ENCODE peak calls at places on chromosomes 2 and 18, in four cellular contexts. I, U, Z and Y are unnamed samples.

GRCh38 chr18:74292541-74292858 is 737 bp upstream of the CYB5A start:
- DNase-seq in U (no peak), Z (no peak), I (no peak), Y (no peak)

GRCh38 chr2:54708584-54709340 is 14.7 kb upstream of the EML6 start:
- DNase-seq in I (no peak), U (no peak), Z (peak), Y (no peak)

GRCh38 chr2:67289921-67290371 is 107.2 kb upstream of the ETAA1 start:
- DNase-seq in U (peak), Z (no peak), I (no peak), Y (no peak)

GRCh38 chr2:15504882-15505663 is 56.1 kb downstream of the NBAS start:
- DNase-seq in U (no peak), I (no peak), Z (no peak), Y (no peak)

GRCh38 chr18:53947092-53947640 is 277.3 kb downstream of the MBD2 start:
- DNase-seq in Z (no peak), I (no peak), U (no peak), Y (no peak)

GRCh38 chr2:232133078-232133477 is 171.6 kb downstream of the DIS3L2 start:
- DNase-seq in I (no peak), U (no peak), Z (no peak), Y (no peak)

GRCh38 chr2:129462967-129463366 is 516.5 kb upstream of the RAB6C start:
- DNase-seq in I (no peak), Z (no peak), U (no peak), Y (no peak)

GRCh38 chr2:25308599-25308998 is 33.1 kb downstream of the DNMT3A start:
- DNase-seq in U (no peak), Z (no peak), I (no peak), Y (no peak)

GRCh38 chr18:497688-498087 is 2.8 kb downstream of the COLEC12 start:
- DNase-seq in Z (no peak), I (no peak), U (no peak), Y (no peak)

GRCh38 chr2:196291418-196291817 is 120.0 kb upstream of the STK17B start:
- DNase-seq in I (no peak), Z (no peak), U (no peak), Y (no peak)

GRCh38 chr2:234677758-234678538 is 181.1 kb upstream of the ARL4C start:
- DNase-seq in U (peak), Z (no peak), I (no peak), Y (no peak)

GRCh38 chr2:203758841-203759691 is 52.6 kb downstream of the CD28 start:
- DNase-seq in U (peak), Z (no peak), I (no peak), Y (peak)

GRCh38 chr2:159290289-159290907 is 3.9 kb upstream of the WDSUB1 start:
- DNase-seq in Z (no peak), I (no peak), U (peak), Y (peak)

GRCh38 chr2:111905990-111906735 is 7.8 kb downstream of the MERTK start:
- DNase-seq in Z (no peak), I (no peak), U (no peak), Y (no peak)

GRCh38 chr18:8450013-8450412 is 159.2 kb upstream of the RAB12 start:
- DNase-seq in Z (no peak), I (no peak), U (no peak), Y (no peak)

GRCh38 chr2:96688649-96689430 is 46.3 kb downstream of the FER1L5 start:
- DNase-seq in Z (no peak), I (no peak), U (no peak), Y (no peak)

GRCh38 chr2:233156001-233156400 is 95.5 kb upstream of the ATG16L1 start:
- DNase-seq in Z (no peak), I (no peak), U (no peak), Y (no peak)

GRCh38 chr2:143603035-143603616 is 473.9 kb downstream of the ARHGAP15 start:
- DNase-seq in U (no peak), I (no peak), Z (no peak), Y (no peak)

GRCh38 chr2:86223682-86224560 is 24.7 kb downstream of the MRPL35 start:
- DNase-seq in Z (no peak), I (no peak), U (peak), Y (no peak)

GRCh38 chr2:45274190-45274926 is 265.1 kb upstream of the SIX2 start:
- DNase-seq in Z (no peak), U (no peak), I (no peak), Y (no peak)

GRCh38 chr2:164145093-164145987 is 409.5 kb upstream of the FIGN start:
- DNase-seq in U (no peak), I (no peak), Z (no peak), Y (peak)

GRCh38 chr2:11743846-11744553 is 2.4 kb upstream of the LPIN1 start:
- DNase-seq in I (peak), Z (peak), U (peak), Y (peak)

GRCh38 chr2:11742317-11742701 is 4.1 kb upstream of the LPIN1 start:
- DNase-seq in U (peak), I (no peak), Z (no peak), Y (no peak)

GRCh38 chr2:11742702-11743530 is 3.5 kb upstream of the LPIN1 start:
- DNase-seq in Z (no peak), I (no peak), U (no peak), Y (no peak)

GRCh38 chr2:11743531-11743815 is 3.0 kb upstream of the LPIN1 start:
- DNase-seq in I (no peak), U (no peak), Z (no peak), Y (no peak)

GRCh38 chr2:11738589-11739436 is 7.6 kb upstream of the LPIN1 start:
- DNase-seq in Z (peak), U (peak), I (no peak), Y (peak)
- TF ChIP-seq CTCF in Z (peak), U (peak), I (peak), Y (peak)

GRCh38 chr2:174546519-174547506 is 50.8 kb downstream of the WIPF1 start:
- DNase-seq in U (peak), I (no peak), Z (no peak), Y (no peak)
- TF ChIP-seq CTCF in U (peak), I (peak), Z (peak), Y (peak)

GRCh38 chr2:239536186-239536585 is 135.4 kb upstream of the HDAC4 start:
- DNase-seq in U (no peak), Z (peak), I (no peak), Y (no peak)
- TF ChIP-seq CTCF in U (no peak), Z (no peak), I (no peak), Y (no peak)

GRCh38 chr18:38790303-38790702 is 1224.7 kb upstream of the CELF4 start:
- DNase-seq in I (no peak), Z (no peak), U (no peak), Y (no peak)
- TF ChIP-seq CTCF in I (peak), Z (no peak), U (no peak), Y (peak)